ENCODE peak calls at places on chromosome 1, in four cellular contexts. I is GM20000, J is sigmoid colon, E is GM03348. G is an unnamed sample.

GRCh38 chr1:2941907-2942306 is 79.4 kb upstream of the ACTRT2 start:
- DNase-seq in I (no peak), J (peak), E (no peak), G (no peak)

GRCh38 chr1:66210653-66211052 is 323.3 kb upstream of the SGIP1 start:
- DNase-seq in I (no peak), J (no peak), E (no peak), G (no peak)

GRCh38 chr1:43317817-43318471 is 17.2 kb downstream of the TIE1 start:
- DNase-seq in I (no peak), J (peak), E (no peak), G (no peak)

GRCh38 chr1:165773324-165773965 is 4.8 kb upstream of the TMCO1 start:
- DNase-seq in I (no peak), J (no peak), E (peak), G (peak)

GRCh38 chr1:158043232-158043631 is 49.8 kb downstream of the KIRREL1 start:
- DNase-seq in I (no peak), J (no peak), E (no peak), G (no peak)

GRCh38 chr1:33094971-33095604 is 14.1 kb downstream of the AZIN2 start:
- DNase-seq in I (no peak), J (peak), E (peak), G (peak)

GRCh38 chr1:173191011-173191410 is 16.1 kb downstream of the TNFSF4 start:
- DNase-seq in I (no peak), J (no peak), E (no peak), G (no peak)

GRCh38 chr1:168369655-168370054 is 89.0 kb downstream of the TBX19 start:
- DNase-seq in I (no peak), J (no peak), E (no peak), G (no peak)

GRCh38 chr1:107557095-107557494 is 407.9 kb downstream of the VAV3 start:
- DNase-seq in I (no peak), J (no peak), E (no peak), G (no peak)

GRCh38 chr1:33410091-33410701 is 20.7 kb downstream of the PHC2 start:
- DNase-seq in I (no peak), J (no peak), E (peak), G (no peak)

GRCh38 chr1:54463259-54464030 is 57.3 kb upstream of the SSBP3 start:
- DNase-seq in I (no peak), J (peak), E (no peak), G (no peak)

GRCh38 chr1:245938046-245938435 is 569.0 kb downstream of the SMYD3 start:
- DNase-seq in I (no peak), J (no peak), E (no peak), G (no peak)